ENCODE peak calls at places on chromosomes 11 and 22, in four cellular contexts. Z, O, M and C are unnamed samples. For H3K36me3, the result is how much of the 10 kb centered on the place peaks cover.

GRCh38 chr11:9219115-9219514 is 46.0 kb downstream of the DENND5A start:
- DNase-seq in Z (no peak), M (no peak), O (no peak), C (no peak)

GRCh38 chr11:98003606-98004371 is 1017.0 kb upstream of the CNTN5 start:
- DNase-seq in M (no peak), O (no peak), Z (no peak), C (no peak)

GRCh38 chr22:49204599-49205214 is 623.0 kb downstream of the BRD1 start:
- DNase-seq in O (no peak), Z (peak), M (no peak), C (no peak)

GRCh38 chr11:2780850-2781412 is 81.1 kb upstream of the KCNQ1OT1 start:
- DNase-seq in Z (no peak), O (no peak), M (no peak), C (no peak)

GRCh38 chr11:130198964-130199363 is 39.4 kb downstream of the ST14 start:
- DNase-seq in O (no peak), Z (no peak), M (no peak), C (no peak)

GRCh38 chr11:27385245-27385644 is 22.2 kb upstream of the CCDC34 start:
- DNase-seq in Z (no peak), O (no peak), M (no peak), C (peak)

GRCh38 chr11:77370217-77370616 is 68.7 kb upstream of the GDPD4 start:
- DNase-seq in O (no peak), M (no peak), Z (no peak), C (no peak)

GRCh38 chr11:2445107-2445947 is 519 bp downstream of the KCNQ1 start:
- DNase-seq in M (no peak), O (no peak), Z (no peak), C (no peak)

GRCh38 chr22:39598017-39598965 is 27.7 kb downstream of the CACNA1I start:
- DNase-seq in Z (no peak), O (peak), M (no peak), C (no peak)

GRCh38 chr11:17707833-17708232 is 11.5 kb upstream of the MYOD1 start:
- DNase-seq in O (no peak), M (no peak), Z (no peak), C (no peak)

GRCh38 chr22:30212363-30212995 is 34.1 kb downstream of the LIF start:
- DNase-seq in O (peak), M (peak), Z (peak), C (peak)

GRCh38 chr11:57314221-57314973 is 10.4 kb downstream of the TNKS1BP1 start:
- DNase-seq in Z (no peak), O (no peak), M (no peak), C (no peak)

GRCh38 chr22:50048066-50048765 is 9.9 kb downstream of the TTLL8 start:
- DNase-seq in Z (no peak), O (no peak), M (no peak), C (no peak)

GRCh38 chr22:41574847-41575381 is 14.1 kb downstream of the CSDC2 start:
- DNase-seq in M (no peak), Z (peak), O (no peak), C (no peak)

GRCh38 chr22:37416806-37417205 is 10.5 kb downstream of the ELFN2 start:
- DNase-seq in Z (no peak), M (no peak), O (peak), C (no peak)

GRCh38 chr11:35748644-35749043 is 86.1 kb downstream of the TRIM44 start:
- DNase-seq in Z (no peak), M (no peak), O (no peak), C (no peak)

GRCh38 chr22:28977481-28977971 is 84.1 kb downstream of the C22orf31 start:
- DNase-seq in Z (no peak), M (peak), O (peak), C (no peak)

GRCh38 chr11:92861641-92862040 is 107.8 kb upstream of the MTNR1B start:
- DNase-seq in Z (no peak), M (no peak), O (no peak), C (no peak)

GRCh38 chr11:110812334-110812733 is 100.1 kb upstream of the ARHGAP20 start:
- DNase-seq in O (no peak), Z (no peak), M (no peak), C (no peak)

GRCh38 chr11:46330154-46330886 is 16.9 kb upstream of the DGKZ start:
- DNase-seq in M (no peak), O (no peak), Z (no peak), C (no peak)

GRCh38 chr11:64868904-64869570 is 9.4 kb downstream of the EHD1 start:
- DNase-seq in O (peak), M (no peak), Z (peak), C (no peak)

GRCh38 chr11:128328955-128329551 is 258.3 kb downstream of the ETS1 start:
- DNase-seq in O (no peak), Z (peak), M (no peak), C (no peak)

GRCh38 chr11:73851046-73851764 is 25.4 kb downstream of the COA4 start:
- DNase-seq in M (no peak), O (no peak), Z (no peak), C (no peak)

GRCh38 chr11:76987203-76987602 is 47.0 kb upstream of the B3GNT6 start:
- DNase-seq in Z (no peak), M (no peak), O (no peak), C (no peak)

GRCh38 chr11:30292545-30292944 is 30.4 kb upstream of the ARL14EP start:
- DNase-seq in Z (no peak), M (no peak), O (no peak), C (no peak)

GRCh38 chr11:1534682-1535081 is 37.4 kb downstream of the DUSP8 start:
- DNase-seq in M (peak), Z (no peak), O (no peak), C (no peak)

GRCh38 chr11:47571012-47571729 is 5.8 kb downstream of the PTPMT1 start:
- DNase-seq in M (no peak), Z (no peak), O (no peak), C (no peak)

GRCh38 chr22:50473088-50473487 is 1.7 kb downstream of the SBF1 start:
- DNase-seq in Z (no peak), M (no peak), O (no peak), C (no peak)

GRCh38 chr11:80872116-80872728 is 1431.4 kb upstream of the TENM4 start:
- DNase-seq in M (no peak), O (no peak), Z (no peak), C (no peak)

GRCh38 chr11:9428706-9429105 is 32.1 kb upstream of the ZNF143 start:
- DNase-seq in M (no peak), O (no peak), Z (no peak), C (no peak)

GRCh38 chr11:114395776-114396175 is 4.5 kb downstream of the C11orf71 start:
- DNase-seq in M (no peak), O (no peak), Z (no peak), C (no peak)
- TF ChIP-seq CTCF in M (no peak), O (no peak), Z (no peak), C (peak)

DNA sequence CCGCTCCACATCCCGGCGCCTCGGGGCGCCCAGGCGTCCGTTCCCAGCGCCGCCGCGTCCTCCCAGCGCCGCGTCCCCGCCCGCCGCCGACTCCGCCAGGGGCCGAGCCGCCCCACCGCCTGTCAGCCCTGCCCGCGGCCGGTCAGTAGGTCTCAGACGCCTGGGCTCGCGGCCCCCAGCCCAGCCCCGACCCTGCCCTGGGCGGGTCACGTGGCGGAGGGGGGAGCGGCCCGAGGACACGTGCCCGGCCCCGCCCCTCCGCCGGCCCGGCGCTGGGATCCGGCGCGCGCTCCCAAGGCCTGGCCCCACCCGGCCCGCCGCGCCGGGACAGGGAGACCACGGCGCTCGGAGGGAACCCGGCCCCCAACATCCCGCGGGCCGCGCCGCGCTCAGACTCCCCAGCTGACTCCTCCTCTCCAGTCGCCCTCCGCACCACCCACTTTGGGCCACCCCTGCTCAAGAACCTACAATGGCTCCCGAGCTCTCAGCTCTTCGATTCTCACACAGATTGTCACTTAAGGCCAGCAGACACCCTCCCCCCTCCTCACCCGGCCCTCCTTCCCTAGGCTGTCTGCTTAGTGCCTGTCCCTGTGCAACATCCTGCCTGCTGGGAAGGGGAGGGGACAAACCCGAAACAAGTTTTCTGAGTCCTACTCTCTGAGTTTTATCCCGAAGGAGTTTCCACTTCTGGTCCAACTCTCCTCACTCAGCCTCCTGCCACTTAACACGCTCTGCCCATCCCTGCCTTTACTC is at the start of gene RAB3IL1:
- DNase-seq in O (peak), Z (peak), M (peak), C (no peak)
- H3K4me3 ChIP-seq in O (peak), Z (peak), M (peak), C (peak)

GRCh38 chr22:23700706-23701105 is 9.9 kb downstream of the RGL4 start:
- DNase-seq in M (no peak), O (no peak), Z (no peak), C (no peak)
- H3K36me3 ChIP-seq in M (under half), O (under half), Z (under half), C (under half)

GRCh38 chr11:44256673-44257291 is 53.2 kb downstream of the ALX4 start:
- DNase-seq in Z (no peak), M (no peak), O (no peak), C (no peak)

GRCh38 chr11:44260081-44260480 is 49.9 kb downstream of the ALX4 start:
- DNase-seq in Z (no peak), M (no peak), O (no peak), C (no peak)

GRCh38 chr11:44257338-44258189 is 52.4 kb downstream of the ALX4 start:
- DNase-seq in M (no peak), Z (no peak), O (no peak), C (no peak)

GRCh38 chr11:44258839-44259420 is 51.0 kb downstream of the ALX4 start:
- DNase-seq in Z (no peak), M (no peak), O (no peak), C (no peak)

DNA sequence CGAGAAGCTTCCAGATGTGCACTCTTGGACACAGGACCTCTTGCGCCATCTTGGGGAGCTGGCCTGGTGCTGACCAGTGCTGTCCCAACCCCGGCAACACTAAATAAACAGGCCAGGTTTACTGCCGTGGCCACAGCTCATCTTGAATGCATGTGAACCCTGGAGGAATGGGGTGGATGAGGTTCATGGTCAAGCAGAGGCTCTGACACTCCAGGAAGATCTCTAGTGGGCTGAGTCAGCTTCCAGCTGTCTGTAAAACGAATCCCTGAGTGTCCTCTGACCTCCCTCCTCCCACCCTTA is 51.8 kb downstream of the ALX4 start:
- DNase-seq in O (no peak), M (no peak), Z (no peak), C (peak)
- TF ChIP-seq CTCF in O (no peak), M (no peak), Z (no peak), C (peak)

GRCh38 chr11:58928082-58928574 is 11.2 kb upstream of the GLYATL1 start:
- DNase-seq in Z (no peak), M (no peak), O (no peak), C (no peak)
- H3K4me3 ChIP-seq in Z (no peak), M (no peak), O (no peak), C (no peak)